ENCODE peak calls at places on chromosomes 5 and 9, in four cellular contexts. K is activated CD4-positive, alpha-beta T cell treated with anti-CD3 and anti-CD28 coated beads for 24 hours; T is HS-27A; D is cardiac muscle cell. X is an unnamed sample.
A peak's percentile ranks its signal among the peaks of the same experiment; 100 is the strongest.

GRCh38 chr5:157494178-157494830 is 34.3 kb downstream of the NIPAL4 start:
- DNase-seq in D (no peak), K (no peak), T (no peak), X (no peak)

GRCh38 chr9:20985851-20986600 is 45.4 kb downstream of the HACD4 start:
- DNase-seq in T (no peak), K (no peak), D (no peak), X (no peak)

GRCh38 chr9:98873535-98874432 is 66.3 kb downstream of the GALNT12 start:
- DNase-seq in D (no peak), K (no peak), T (no peak), X (peak; percentile 86)

GRCh38 chr9:130292104-130292503 is 26.5 kb downstream of the HMCN2 start:
- DNase-seq in D (no peak), T (no peak), K (no peak), X (no peak)

GRCh38 chr5:172485511-172486202 is 31.3 kb upstream of the SH3PXD2B start:
- DNase-seq in D (no peak), K (no peak), T (no peak), X (no peak)

GRCh38 chr9:95131023-95131943 is 186.2 kb downstream of the FANCC start:
- DNase-seq in K (peak; percentile 33), D (peak; percentile 82), T (no peak), X (peak; percentile 63)

GRCh38 chr9:113694912-113695900 is 180.9 kb upstream of the ZNF618 start:
- DNase-seq in D (no peak), T (no peak), K (no peak), X (no peak)

GRCh38 chr9:116144555-116144954 is 9.0 kb upstream of the PAPPA start:
- DNase-seq in D (no peak), T (no peak), K (no peak), X (no peak)

GRCh38 chr9:69857131-69857530 is 36.5 kb downstream of the CFAP95 start:
- DNase-seq in T (peak; percentile 59), D (no peak), K (no peak), X (no peak)